ENCODE peak calls at places on chromosomes 13 and 19, in ten cellular contexts. W is pancreas; R is PC-9; B is IMR-90; K is A549; I is CD8-positive, alpha-beta T cell; Z is left lung; F is heart left ventricle; E is tibial nerve; J is osteoblast. O is an unnamed sample.

GRCh38 chr13:112959701-112960542 is 9.1 kb upstream of the MCF2L start:
- DNase-seq in W (no peak), R (no peak), B (no peak), K (no peak), I (no peak), Z (no peak), F (no peak), E (no peak), J (no peak), O (no peak)

GRCh38 chr19:42114412-42114811 is 17.8 kb downstream of the POU2F2 start:
- DNase-seq in W (peak; percentile 53), R (no peak), B (no peak), K (no peak), I (no peak), Z (no peak), F (no peak), E (no peak), J (peak; percentile 65), O (no peak)

GRCh38 chr13:76969488-76970365 is 21.4 kb downstream of the ACOD1 start:
- DNase-seq in W (no peak), R (no peak), B (no peak), K (no peak), I (no peak), Z (no peak), F (no peak), E (no peak), J (no peak), O (no peak)

GRCh38 chr13:23159205-23159586 is 21.6 kb upstream of the SGCG start:
- DNase-seq in W (no peak), R (no peak), B (peak; percentile 13), K (peak; percentile 24), I (no peak), Z (no peak), F (peak; percentile 38), E (peak; percentile 49), J (peak; percentile 83), O (peak; percentile 50)

GRCh38 chr13:25170554-25171107 is 1.5 kb downstream of the AMER2 start:
- DNase-seq in W (no peak), R (no peak), B (no peak), K (no peak), I (no peak), Z (peak; percentile 76), F (no peak), E (no peak), J (no peak), O (no peak)

GRCh38 chr13:94480672-94481145 is 1.2 kb upstream of the DCT start:
- DNase-seq in W (no peak), R (no peak), B (peak; percentile 20), K (no peak), I (no peak), Z (no peak), F (peak; percentile 36), E (peak; percentile 12), J (peak; percentile 42), O (peak; percentile 64)

GRCh38 chr13:110866491-110867170 is 48.2 kb downstream of the ANKRD10 start:
- DNase-seq in W (no peak), R (no peak), B (no peak), K (no peak), I (no peak), Z (no peak), F (no peak), E (no peak), J (no peak), O (no peak)

GRCh38 chr19:38304866-38305429 is 897 bp downstream of the C19orf33 start:
- DNase-seq in W (peak; percentile 89), R (peak; percentile 95), B (no peak), K (peak; percentile 100), I (no peak), Z (peak; percentile 92), F (peak; percentile 72), E (no peak), J (no peak), O (no peak)

GRCh38 chr19:29832801-29833200 is 21.0 kb downstream of the CCNE1 start:
- DNase-seq in W (no peak), R (no peak), B (no peak), K (no peak), I (no peak), Z (no peak), F (no peak), E (no peak), J (peak; percentile 56), O (no peak)

GRCh38 chr13:104571890-104572229 is 1505.6 kb upstream of the SLC10A2 start:
- DNase-seq in W (no peak), R (no peak), B (no peak), K (no peak), I (no peak), Z (no peak), F (no peak), E (no peak), J (no peak), O (no peak)
- TF ChIP-seq CTCF in W (no peak), R (peak; percentile 10), B (no peak), K (no peak), I (no peak), Z (no peak), F (no peak), E (no peak), J (no peak), O (no peak)

DNA sequence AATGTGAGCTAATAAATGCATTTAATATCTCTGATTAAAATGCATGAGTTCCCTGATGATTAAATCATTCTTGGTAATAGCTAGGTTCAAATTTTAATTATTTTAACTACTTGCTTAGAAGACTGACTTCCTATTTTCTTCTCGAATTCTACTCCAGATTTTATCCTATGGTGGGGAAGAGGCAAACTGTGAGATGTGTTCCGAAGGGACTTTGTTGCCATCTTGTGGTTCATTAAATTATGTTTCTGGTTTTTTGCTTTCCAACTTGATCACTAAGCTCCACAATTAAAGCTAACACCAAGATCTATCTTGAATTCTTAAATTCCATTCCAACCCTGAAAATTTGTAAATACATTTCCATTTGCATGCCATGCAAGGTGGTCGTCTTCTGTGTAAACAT is 538.4 kb upstream of the PCDH20 start:
- DNase-seq in W (no peak), R (no peak), B (peak; percentile 0), K (no peak), I (no peak), Z (no peak), F (no peak), E (no peak), J (no peak), O (peak; percentile 47)
- TF ChIP-seq CTCF in W (no peak), R (peak; percentile 55), B (no peak), K (peak; percentile 39), I (no peak), Z (no peak), F (peak; percentile 32), E (no peak), J (no peak), O (no peak)

GRCh38 chr19:52943884-52944643 is 18.6 kb downstream of the ZNF816 start:
- DNase-seq in W (no peak), R (no peak), B (no peak), K (no peak), I (no peak), Z (no peak), F (no peak), E (no peak), J (no peak), O (no peak)

GRCh38 chr19:52945652-52946321 is 16.9 kb downstream of the ZNF816 start:
- DNase-seq in W (no peak), R (no peak), B (no peak), K (no peak), I (no peak), Z (no peak), F (no peak), E (no peak), J (no peak), O (no peak)

GRCh38 chr19:52949422-52949821 is 13.3 kb downstream of the ZNF816 start:
- DNase-seq in W (no peak), R (no peak), B (no peak), K (no peak), I (no peak), Z (no peak), F (no peak), E (no peak), J (no peak), O (no peak)

GRCh38 chr19:52946322-52947310 is 16.1 kb downstream of the ZNF816 start:
- DNase-seq in W (peak; percentile 42), R (no peak), B (peak; percentile 5), K (no peak), I (no peak), Z (peak; percentile 80), F (peak; percentile 55), E (no peak), J (peak; percentile 72), O (no peak)

DNA sequence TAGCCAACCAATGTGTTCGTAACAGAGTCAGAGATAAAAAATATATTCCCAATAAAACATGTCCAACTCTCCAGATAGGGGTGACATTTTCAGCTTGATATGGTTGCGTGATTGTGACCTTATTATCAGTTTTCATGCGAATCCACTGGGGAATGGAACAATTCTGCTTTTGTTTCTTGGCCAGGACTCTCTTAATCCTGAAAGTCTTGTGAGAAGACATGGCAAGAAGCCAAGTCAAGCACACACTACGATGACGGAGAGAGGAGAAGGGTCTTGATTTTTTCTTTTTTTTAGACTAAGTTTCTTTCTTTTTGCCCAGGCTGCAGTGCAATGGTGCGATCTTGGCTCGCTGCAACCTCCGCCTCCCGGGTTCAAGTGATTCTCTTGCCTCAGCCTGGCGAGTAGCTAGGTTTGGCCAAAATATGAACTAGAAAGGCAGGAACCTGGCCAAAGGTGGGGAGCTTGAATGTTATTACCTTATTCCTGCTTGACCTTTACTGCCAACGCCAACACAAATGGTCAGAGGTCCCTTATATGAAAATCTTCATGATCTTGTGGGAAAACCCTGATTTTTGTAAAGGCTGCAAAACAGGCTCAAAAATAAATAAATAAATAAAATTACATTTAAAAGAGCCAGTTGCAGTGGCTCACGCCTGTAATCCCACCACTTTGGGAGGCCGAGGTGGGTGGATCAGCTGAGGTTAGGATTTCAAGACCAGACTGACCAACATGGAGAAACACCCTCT is 14.5 kb downstream of the ZNF816 start:
- DNase-seq in W (no peak), R (no peak), B (no peak), K (no peak), I (no peak), Z (no peak), F (no peak), E (no peak), J (no peak), O (no peak)
- TF ChIP-seq CTCF in W (no peak), R (no peak), B (no peak), K (no peak), I (no peak), Z (no peak), F (no peak), E (no peak), J (no peak), O (no peak)

GRCh38 chr13:47399599-47399998 is 502.7 kb upstream of the HTR2A start:
- DNase-seq in W (no peak), R (no peak), B (no peak), K (no peak), I (no peak), Z (no peak), F (no peak), E (no peak), J (no peak), O (no peak)

GRCh38 chr13:47396915-47397314 is 500.1 kb upstream of the HTR2A start:
- DNase-seq in W (no peak), R (no peak), B (no peak), K (no peak), I (no peak), Z (no peak), F (no peak), E (no peak), J (no peak), O (no peak)

DNA sequence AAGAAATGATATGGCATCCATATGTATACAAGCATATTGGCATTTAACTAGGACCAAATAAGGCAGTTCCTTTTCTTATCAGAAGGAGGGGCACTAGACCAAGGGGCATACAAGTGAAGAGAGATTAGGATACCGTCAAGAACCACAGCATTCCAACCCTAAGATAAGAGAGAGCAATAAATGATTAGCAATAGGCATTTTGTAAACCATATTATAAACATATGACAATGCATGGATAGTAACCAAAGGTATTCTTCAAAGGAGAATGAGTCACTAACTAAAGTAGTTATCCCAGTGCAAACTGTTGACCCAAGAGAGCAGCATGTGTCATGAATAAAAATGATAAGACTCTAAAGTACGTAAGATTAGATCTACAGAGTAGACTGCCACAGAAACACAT is 500.9 kb upstream of the HTR2A start:
- DNase-seq in W (no peak), R (no peak), B (peak; percentile 80), K (no peak), I (no peak), Z (no peak), F (no peak), E (no peak), J (peak; percentile 8), O (no peak)
- TF ChIP-seq CTCF in W (no peak), R (no peak), B (peak; percentile 37), K (no peak), I (no peak), Z (no peak), F (no peak), E (no peak), J (no peak), O (no peak)